ENCODE peak calls at places on chromosomes 2 and 18, in ten cellular contexts. L is pancreas; P is fibroblast of lung; H is H1; Q is tibial nerve; C is CD8-positive, alpha-beta T cell; U is Caco-2; S is endothelial cell of umbilical vein; T is heart left ventricle; X is astrocyte of the spinal cord. K is an unnamed sample.

GRCh38 chr18:7545734-7546133 is 21.4 kb upstream of the PTPRM start:
- DNase-seq in L (no peak), P (peak), H (no peak), Q (no peak), C (no peak), U (no peak), S (no peak), T (no peak), X (no peak), K (peak)

GRCh38 chr2:241135737-241136136 is 13.5 kb downstream of the PASK start:
- DNase-seq in L (no peak), P (no peak), H (no peak), Q (no peak), C (no peak), U (no peak), S (no peak), T (no peak), X (no peak), K (no peak)

GRCh38 chr2:41873102-41873501 is 174.7 kb upstream of the PKDCC start:
- DNase-seq in L (no peak), P (no peak), H (no peak), Q (no peak), C (no peak), U (no peak), S (no peak), T (no peak), X (no peak), K (no peak)

GRCh38 chr18:36315736-36316135 is 18.2 kb downstream of the FHOD3 start:
- DNase-seq in L (no peak), P (no peak), H (peak), Q (no peak), C (no peak), U (no peak), S (no peak), T (no peak), X (peak), K (peak)

GRCh38 chr2:45607701-45608100 is 3.4 kb downstream of the SRBD1 start:
- DNase-seq in L (no peak), P (no peak), H (no peak), Q (no peak), C (no peak), U (peak), S (peak), T (no peak), X (peak), K (peak)

GRCh38 chr18:23281626-23282436 is 146.5 kb downstream of the CABLES1 start:
- DNase-seq in L (no peak), P (no peak), H (no peak), Q (no peak), C (no peak), U (no peak), S (peak), T (no peak), X (peak), K (no peak)

GRCh38 chr2:181697571-181697970 is 17.3 kb upstream of the NEUROD1 start:
- DNase-seq in L (no peak), P (no peak), H (no peak), Q (no peak), C (no peak), U (no peak), S (no peak), T (no peak), X (no peak), K (no peak)

GRCh38 chr18:46418657-46419260 is 238.3 kb downstream of the LOXHD1 start:
- DNase-seq in L (no peak), P (no peak), H (no peak), Q (no peak), C (no peak), U (no peak), S (no peak), T (no peak), X (no peak), K (no peak)

GRCh38 chr2:209526541-209526940 is 102.7 kb downstream of the MAP2 start:
- DNase-seq in L (no peak), P (peak), H (no peak), Q (no peak), C (no peak), U (no peak), S (peak), T (no peak), X (peak), K (peak)

GRCh38 chr18:323253-323622 is 55.4 kb upstream of the THOC1 start:
- DNase-seq in L (no peak), P (peak), H (no peak), Q (no peak), C (no peak), U (peak), S (peak), T (no peak), X (peak), K (peak)

GRCh38 chr2:241863021-241863954 is 4.6 kb upstream of the PDCD1 start:
- DNase-seq in L (peak), P (no peak), H (no peak), Q (no peak), C (no peak), U (no peak), S (no peak), T (peak), X (no peak), K (peak)

GRCh38 chr18:858016-858415 is 46.0 kb upstream of the YES1 start:
- DNase-seq in L (no peak), P (no peak), H (no peak), Q (no peak), C (no peak), U (no peak), S (no peak), T (no peak), X (no peak), K (no peak)

GRCh38 chr2:216774620-216775019 is 79.3 kb upstream of the IGFBP5 start:
- DNase-seq in L (no peak), P (peak), H (no peak), Q (peak), C (no peak), U (no peak), S (no peak), T (peak), X (peak), K (peak)

GRCh38 chr2:241638063-241638660 is 669 bp downstream of the ATG4B start:
- DNase-seq in L (no peak), P (no peak), H (no peak), Q (no peak), C (no peak), U (no peak), S (peak), T (no peak), X (peak), K (no peak)

GRCh38 chr2:202122975-202123765 is 50.1 kb downstream of the KIAA2012 start:
- DNase-seq in L (no peak), P (no peak), H (no peak), Q (no peak), C (no peak), U (no peak), S (no peak), T (no peak), X (no peak), K (no peak)

GRCh38 chr2:144240656-144241339 is 279.1 kb downstream of the ZEB2 start:
- DNase-seq in L (no peak), P (no peak), H (no peak), Q (no peak), C (no peak), U (peak), S (no peak), T (no peak), X (no peak), K (no peak)

GRCh38 chr2:88545118-88545517 is 82.1 kb downstream of the EIF2AK3 start:
- DNase-seq in L (no peak), P (no peak), H (no peak), Q (no peak), C (no peak), U (peak), S (peak), T (no peak), X (no peak), K (peak)

GRCh38 chr2:42659601-42660000 is 91.2 kb downstream of the MTA3 start:
- DNase-seq in L (no peak), P (no peak), H (no peak), Q (peak), C (no peak), U (no peak), S (no peak), T (no peak), X (peak), K (no peak)

GRCh38 chr2:111918383-111918806 is 20.0 kb downstream of the MERTK start:
- DNase-seq in L (no peak), P (peak), H (no peak), Q (no peak), C (no peak), U (no peak), S (peak), T (no peak), X (peak), K (peak)

GRCh38 chr18:55489034-55489741 is 98.8 kb downstream of the TCF4 start:
- DNase-seq in L (no peak), P (no peak), H (no peak), Q (no peak), C (no peak), U (no peak), S (no peak), T (no peak), X (no peak), K (no peak)

GRCh38 chr2:77521931-77522470 is at the start of gene LRRTM4:
- DNase-seq in L (no peak), P (peak), H (peak), Q (peak), C (no peak), U (peak), S (no peak), T (no peak), X (peak), K (no peak)

GRCh38 chr2:219441451-219442205 is 7.0 kb downstream of the SPEG start:
- DNase-seq in L (peak), P (peak), H (peak), Q (no peak), C (peak), U (peak), S (no peak), T (peak), X (no peak), K (peak)

GRCh38 chr18:33751613-33752221 is 173.7 kb downstream of the ASXL3 start:
- DNase-seq in L (no peak), P (peak), H (no peak), Q (no peak), C (no peak), U (no peak), S (peak), T (no peak), X (peak), K (peak)

GRCh38 chr2:230700447-230700846 is 12.2 kb upstream of the CAB39 start:
- DNase-seq in L (no peak), P (peak), H (no peak), Q (no peak), C (no peak), U (no peak), S (no peak), T (no peak), X (no peak), K (peak)

GRCh38 chr2:231397928-231398294 is 2.4 kb downstream of the B3GNT7 start:
- DNase-seq in L (peak), P (no peak), H (no peak), Q (no peak), C (no peak), U (no peak), S (no peak), T (no peak), X (no peak), K (no peak)

GRCh38 chr18:61860302-61860701 is 32.5 kb downstream of the RNF152 start:
- DNase-seq in L (no peak), P (no peak), H (no peak), Q (no peak), C (no peak), U (no peak), S (no peak), T (no peak), X (no peak), K (no peak)

GRCh38 chr2:122481244-122481622 is 725.8 kb downstream of the TSN start:
- DNase-seq in L (no peak), P (no peak), H (no peak), Q (no peak), C (no peak), U (no peak), S (no peak), T (no peak), X (no peak), K (no peak)

GRCh38 chr2:34188464-34188863 is 589.4 kb upstream of the FAM98A start:
- DNase-seq in L (no peak), P (no peak), H (no peak), Q (no peak), C (no peak), U (no peak), S (no peak), T (no peak), X (no peak), K (no peak)

GRCh38 chr2:226963528-226963927 is 127.7 kb downstream of the RHBDD1 start:
- DNase-seq in L (no peak), P (peak), H (no peak), Q (no peak), C (no peak), U (no peak), S (no peak), T (no peak), X (peak), K (peak)

GRCh38 chr2:46886268-46887027 is 29.2 kb downstream of the MCFD2 start:
- DNase-seq in L (no peak), P (no peak), H (no peak), Q (no peak), C (no peak), U (no peak), S (no peak), T (no peak), X (no peak), K (no peak)

GRCh38 chr2:84971799-84972790 is 1.1 kb downstream of the KCMF1 start:
- DNase-seq in L (peak), P (peak), H (peak), Q (no peak), C (peak), U (peak), S (peak), T (peak), X (peak), K (peak)

GRCh38 chr2:227370791-227371312 is 8.3 kb downstream of the TM4SF20 start:
- DNase-seq in L (no peak), P (peak), H (no peak), Q (peak), C (no peak), U (no peak), S (no peak), T (no peak), X (peak), K (peak)

GRCh38 chr2:37570773-37571570 is 100.5 kb downstream of the CDC42EP3 start:
- DNase-seq in L (no peak), P (peak), H (no peak), Q (no peak), C (no peak), U (peak), S (no peak), T (no peak), X (peak), K (peak)

GRCh38 chr2:43129676-43130547 is 96.5 kb downstream of the ZFP36L2 start:
- DNase-seq in L (no peak), P (peak), H (no peak), Q (no peak), C (no peak), U (peak), S (no peak), T (no peak), X (no peak), K (peak)

GRCh38 chr2:127589876-127590275 is 54.4 kb downstream of the MYO7B start:
- DNase-seq in L (no peak), P (no peak), H (peak), Q (no peak), C (peak), U (no peak), S (no peak), T (no peak), X (no peak), K (no peak)

GRCh38 chr2:127590386-127591190 is 55.1 kb downstream of the MYO7B start:
- DNase-seq in L (no peak), P (no peak), H (no peak), Q (no peak), C (peak), U (no peak), S (no peak), T (no peak), X (no peak), K (no peak)

GRCh38 chr2:127592761-127593227 is 53.2 kb upstream of the GPR17 start:
- DNase-seq in L (no peak), P (no peak), H (no peak), Q (no peak), C (peak), U (no peak), S (no peak), T (no peak), X (no peak), K (no peak)

GRCh38 chr2:127589358-127589757 is 53.9 kb downstream of the MYO7B start:
- DNase-seq in L (no peak), P (no peak), H (no peak), Q (no peak), C (no peak), U (no peak), S (no peak), T (no peak), X (no peak), K (no peak)

GRCh38 chr2:127591221-127591923 is 54.6 kb upstream of the GPR17 start:
- DNase-seq in L (no peak), P (peak), H (peak), Q (peak), C (peak), U (peak), S (peak), T (peak), X (peak), K (peak)
- TF ChIP-seq CTCF in L (no peak), P (peak), H (peak), Q (peak), C (peak), U (peak), S (peak), T (peak), X (peak), K (peak)

GRCh38 chr2:30721668-30722647 is 85.3 kb downstream of the CAPN13 start:
- DNase-seq in L (no peak), P (no peak), H (peak), Q (no peak), C (peak), U (no peak), S (no peak), T (no peak), X (no peak), K (no peak)
- H3K4me3 ChIP-seq in L (no peak), P (no peak), H (no peak), Q (no peak), C (no peak), U (no peak), S (no peak), T (no peak), X (no peak), K (no peak)

GRCh38 chr18:49207373-49207772 is 253.1 kb downstream of the DYM start:
- DNase-seq in L (no peak), P (no peak), H (no peak), Q (no peak), C (no peak), U (no peak), S (peak), T (no peak), X (peak), K (no peak)

GRCh38 chr18:49201464-49201863 is 250.7 kb upstream of the SMAD7 start:
- DNase-seq in L (no peak), P (no peak), H (no peak), Q (no peak), C (no peak), U (no peak), S (no peak), T (no peak), X (no peak), K (no peak)

DNA sequence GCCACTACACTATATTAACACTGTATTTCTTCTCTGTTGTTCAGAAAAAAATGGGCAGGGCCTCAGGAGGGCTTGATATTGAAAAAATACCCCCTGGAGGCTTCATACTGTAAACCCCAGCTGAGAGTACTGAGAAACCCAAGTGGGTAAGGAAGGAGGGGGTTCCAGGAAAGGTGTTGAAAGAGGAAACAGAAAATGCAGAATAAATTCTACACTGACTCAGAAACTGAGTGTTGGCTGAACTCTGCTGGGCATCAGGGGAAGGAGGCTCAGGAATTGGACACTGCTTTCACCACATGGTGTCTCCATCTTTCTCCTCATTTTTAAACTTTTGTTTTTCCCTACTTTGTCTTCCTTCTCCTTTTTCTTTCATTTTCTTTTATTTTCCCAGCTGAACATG is 253.7 kb downstream of the DYM start:
- DNase-seq in L (no peak), P (peak), H (no peak), Q (no peak), C (no peak), U (no peak), S (no peak), T (no peak), X (peak), K (no peak)
- TF ChIP-seq CTCF in L (no peak), P (peak), H (no peak), Q (no peak), C (no peak), U (no peak), S (no peak), T (no peak), X (peak), K (no peak)

GRCh38 chr2:11750422-11750821 is 4.0 kb downstream of the LPIN1 start:
- DNase-seq in L (no peak), P (no peak), H (no peak), Q (no peak), C (peak), U (no peak), S (no peak), T (no peak), X (peak), K (peak)
- H3K4me3 ChIP-seq in L (no peak), P (no peak), H (no peak), Q (peak), C (no peak), U (no peak), S (no peak), T (no peak), X (no peak), K (no peak)

DNA sequence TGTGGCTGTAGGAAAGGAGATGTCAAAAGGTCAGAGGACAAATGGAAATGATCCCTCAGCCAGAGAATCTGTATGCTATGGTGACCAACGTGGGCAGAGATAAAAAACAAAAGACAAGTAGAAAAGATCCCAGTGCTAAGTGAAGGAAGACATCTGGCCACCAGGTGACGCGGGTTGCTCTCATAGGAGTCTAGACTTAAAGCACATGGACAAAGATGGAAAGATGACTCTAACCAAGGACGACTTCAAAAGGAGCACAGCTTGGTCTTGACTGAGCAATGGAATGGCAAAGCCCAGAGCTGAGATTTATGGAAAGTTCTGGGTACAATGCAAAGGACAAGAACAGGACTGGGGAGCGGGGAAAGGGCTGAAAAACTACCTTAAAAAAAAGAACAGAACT is 96.8 kb downstream of the CLIP4 start:
- DNase-seq in L (no peak), P (peak), H (peak), Q (no peak), C (no peak), U (no peak), S (no peak), T (no peak), X (no peak), K (peak)
- TF ChIP-seq CTCF in L (no peak), P (no peak), H (peak), Q (no peak), C (no peak), U (peak), S (no peak), T (no peak), X (peak), K (no peak)

GRCh38 chr2:233062946-233063268 is 2.8 kb downstream of the INPP5D start:
- DNase-seq in L (no peak), P (no peak), H (no peak), Q (no peak), C (no peak), U (no peak), S (no peak), T (peak), X (no peak), K (no peak)

GRCh38 chr2:233063976-233064411 is 3.9 kb downstream of the INPP5D start:
- DNase-seq in L (no peak), P (no peak), H (no peak), Q (no peak), C (no peak), U (no peak), S (no peak), T (peak), X (no peak), K (no peak)

GRCh38 chr2:233062447-233062842 is 2.3 kb downstream of the INPP5D start:
- DNase-seq in L (no peak), P (no peak), H (no peak), Q (no peak), C (no peak), U (no peak), S (no peak), T (peak), X (no peak), K (no peak)

GRCh38 chr2:233064526-233065199 is 4.5 kb downstream of the INPP5D start:
- DNase-seq in L (no peak), P (no peak), H (no peak), Q (no peak), C (no peak), U (no peak), S (no peak), T (peak), X (no peak), K (no peak)

GRCh38 chr2:233063269-233063975 is 3.3 kb downstream of the INPP5D start:
- DNase-seq in L (no peak), P (no peak), H (peak), Q (no peak), C (no peak), U (peak), S (no peak), T (peak), X (no peak), K (no peak)
- H3K4me3 ChIP-seq in L (no peak), P (no peak), H (no peak), Q (peak), C (peak), U (no peak), S (no peak), T (no peak), X (no peak), K (no peak)

GRCh38 chr2:73487112-73487657 is 101.5 kb downstream of the ALMS1 start:
- DNase-seq in L (peak), P (no peak), H (no peak), Q (no peak), C (no peak), U (no peak), S (no peak), T (peak), X (no peak), K (no peak)
- TF ChIP-seq CTCF in L (no peak), P (no peak), H (no peak), Q (no peak), C (no peak), U (no peak), S (no peak), T (no peak), X (no peak), K (no peak)

K was measured in fibroblast of mammary gland.